ENCODE peak calls at places on chromosome 7, in five cellular contexts. F is NCI-H2081; O is stimulated activated CD8-positive, alpha-beta memory T cell treated with anti-CD3 and anti-CD28 coated beads, Interleukin-12 subunit alpha, Interleukin-12 subunit beta, amount 100 ng/mL, for 4 hours; T is H4; M is stimulated activated CD4-positive, alpha-beta T cell treated with anti-CD3 and anti-CD28 coated beads, Interleukin-1b, Interleukin-23, amount 100 ng/mL, for 24 hours. L is an unnamed sample.
A peak's percentile ranks its signal among the peaks of the same experiment; 100 is the strongest.

GRCh38 chr7:108307246-108307982 is 148.8 kb downstream of the NRCAM start:
- DNase-seq in F (no peak), O (no peak), T (no peak), M (no peak), L (no peak)

GRCh38 chr7:108178393-108178792 is 48.2 kb upstream of the LAMB4 start:
- DNase-seq in F (peak; percentile 100), O (no peak), T (no peak), M (no peak), L (no peak)

GRCh38 chr7:34155225-34155908 is 250.0 kb downstream of the BMPER start:
- DNase-seq in F (no peak), O (no peak), T (peak; percentile 85), M (no peak), L (no peak)

GRCh38 chr7:157641866-157642265 is 305.1 kb downstream of the DNAJB6 start:
- DNase-seq in F (no peak), O (no peak), T (no peak), M (no peak), L (no peak)

GRCh38 chr7:135773451-135773850 is 24.8 kb upstream of the FAM180A start:
- DNase-seq in F (peak; percentile 99), O (no peak), T (no peak), M (no peak), L (no peak)

GRCh38 chr7:64881461-64882287 is 21.4 kb upstream of the ZNF273 start:
- DNase-seq in F (no peak), O (no peak), T (no peak), M (no peak), L (no peak)

GRCh38 chr7:70347880-70348279 is 749.6 kb downstream of the AUTS2 start:
- DNase-seq in F (no peak), O (no peak), T (no peak), M (no peak), L (no peak)

GRCh38 chr7:17422966-17423365 is 124.5 kb downstream of the AHR start:
- DNase-seq in F (no peak), O (no peak), T (peak; percentile 76), M (no peak), L (no peak)

GRCh38 chr7:42227931-42228591 is 8.9 kb downstream of the GLI3 start:
- DNase-seq in F (no peak), O (no peak), T (no peak), M (no peak), L (no peak)

GRCh38 chr7:69723663-69724062 is 125.4 kb downstream of the AUTS2 start:
- DNase-seq in F (no peak), O (no peak), T (no peak), M (no peak), L (no peak)

GRCh38 chr7:47651355-47652317 is 69.7 kb upstream of the TNS3 start:
- DNase-seq in F (no peak), O (no peak), T (peak; percentile 99), M (no peak), L (no peak)

GRCh38 chr7:73721237-73721848 is 1.9 kb upstream of the STX1A start:
- DNase-seq in F (peak; percentile 94), O (no peak), T (peak; percentile 94), M (no peak), L (no peak)

GRCh38 chr7:30352169-30352568 is 67.8 kb downstream of the ZNRF2 start:
- DNase-seq in F (no peak), O (no peak), T (no peak), M (no peak), L (no peak)

GRCh38 chr7:110095372-110096052 is 995.4 kb upstream of the LRRN3 start:
- DNase-seq in F (no peak), O (no peak), T (no peak), M (no peak), L (no peak)

GRCh38 chr7:65444899-65445823 is 71.5 kb downstream of the ZNF92 start:
- DNase-seq in F (peak; percentile 45), O (no peak), T (no peak), M (no peak), L (peak; percentile 98)

GRCh38 chr7:107501593-107501992 is 31.7 kb downstream of the GPR22 start:
- DNase-seq in F (peak; percentile 60), O (no peak), T (peak; percentile 39), M (no peak), L (peak; percentile 36)

GRCh38 chr7:22669692-22670421 is 57.1 kb upstream of the IL6 start:
- DNase-seq in F (no peak), O (no peak), T (no peak), M (no peak), L (no peak)

GRCh38 chr7:115941703-115942268 is 88.8 kb downstream of the TFEC start:
- DNase-seq in F (no peak), O (no peak), T (peak; percentile 39), M (no peak), L (no peak)

GRCh38 chr7:75977741-75978140 is 16.7 kb downstream of the TMEM120A start:
- DNase-seq in F (no peak), O (no peak), T (no peak), M (no peak), L (no peak)

GRCh38 chr7:27346531-27347260 is 104.1 kb downstream of the EVX1 start:
- DNase-seq in F (peak; percentile 7), O (no peak), T (peak; percentile 97), M (no peak), L (peak; percentile 66)

GRCh38 chr7:155229548-155230168 is 68.0 kb upstream of the INSIG1 start:
- DNase-seq in F (no peak), O (no peak), T (peak; percentile 59), M (no peak), L (no peak)

GRCh38 chr7:135771961-135772638 is 23.5 kb upstream of the FAM180A start:
- DNase-seq in F (no peak), O (no peak), T (peak; percentile 80), M (no peak), L (no peak)

GRCh38 chr7:10973942-10974716 is 457 bp downstream of the PHF14 start:
- DNase-seq in F (no peak), O (no peak), T (peak; percentile 48), M (peak; percentile 7), L (peak; percentile 12)

GRCh38 chr7:27634892-27635538 is 27.7 kb downstream of the HIBADH start:
- DNase-seq in F (no peak), O (no peak), T (no peak), M (no peak), L (no peak)

GRCh38 chr7:125644113-125644512 is 714.5 kb upstream of the POT1 start:
- DNase-seq in F (no peak), O (no peak), T (no peak), M (no peak), L (no peak)

GRCh38 chr7:73668103-73668937 is 689 bp downstream of the VPS37D start:
- DNase-seq in F (no peak), O (no peak), T (no peak), M (no peak), L (no peak)

GRCh38 chr7:31129067-31129466 is 77.0 kb downstream of the ADCYAP1R1 start:
- DNase-seq in F (peak; percentile 18), O (no peak), T (peak; percentile 64), M (no peak), L (no peak)

GRCh38 chr7:1380821-1381580 is 78.3 kb downstream of the MICALL2 start:
- DNase-seq in F (no peak), O (no peak), T (no peak), M (no peak), L (no peak)

GRCh38 chr7:1555046-1555812 is 776 bp downstream of the TMEM184A start:
- DNase-seq in F (peak; percentile 85), O (no peak), T (peak; percentile 100), M (no peak), L (peak; percentile 88)

GRCh38 chr7:114986805-114987204 is 64.9 kb downstream of the MDFIC start:
- DNase-seq in F (no peak), O (no peak), T (no peak), M (no peak), L (no peak)

GRCh38 chr7:92793656-92794205 is 42.6 kb downstream of the CDK6 start:
- DNase-seq in F (no peak), O (no peak), T (no peak), M (no peak), L (no peak)

GRCh38 chr7:47792521-47793121 is 155.6 kb downstream of the PKD1L1 start:
- DNase-seq in F (no peak), O (no peak), T (peak; percentile 56), M (no peak), L (no peak)

GRCh38 chr7:144019457-144019856 is 19.3 kb downstream of the OR6B1 start:
- DNase-seq in F (no peak), O (no peak), T (peak; percentile 69), M (no peak), L (peak; percentile 69)

L was measured in HepG2.